ENCODE peak calls at places on chromosomes 16 and 17, in four cellular contexts. Q is hypothalamus, T is skeletal muscle cell, O is Daoy. W is an unnamed sample.

GRCh38 chr17:7132511-7133094 is 18.0 kb upstream of the ASGR2 start:
- DNase-seq in Q (no peak), T (no peak), O (no peak), W (no peak)

GRCh38 chr17:61450641-61451537 is 1.3 kb upstream of the TBX4 start:
- DNase-seq in Q (no peak), T (no peak), O (no peak), W (no peak)

GRCh38 chr16:11430601-11431317 is 85.5 kb downstream of the RMI2 start:
- DNase-seq in Q (no peak), T (no peak), O (no peak), W (no peak)

GRCh38 chr16:15811778-15812750 is 44.8 kb downstream of the MYH11 start:
- DNase-seq in Q (no peak), T (peak), O (peak), W (peak)

GRCh38 chr16:77442078-77442477 is 7.2 kb upstream of the ADAMTS18 start:
- DNase-seq in Q (no peak), T (no peak), O (no peak), W (no peak)

GRCh38 chr17:39669897-39670735 is 1.9 kb downstream of the PNMT start:
- DNase-seq in Q (no peak), T (no peak), O (no peak), W (no peak)

GRCh38 chr17:3049705-3050295 is 13.6 kb downstream of the OR1D5 start:
- DNase-seq in Q (no peak), T (no peak), O (peak), W (no peak)

GRCh38 chr17:55625516-55625915 is 97.1 kb downstream of the TMEM100 start:
- DNase-seq in Q (no peak), T (no peak), O (no peak), W (no peak)

GRCh38 chr17:32258383-32259121 is 7.1 kb upstream of the RHBDL3 start:
- DNase-seq in Q (no peak), T (no peak), O (no peak), W (no peak)

GRCh38 chr16:31023627-31024226 is 9.6 kb upstream of the STX4 start:
- DNase-seq in Q (no peak), T (no peak), O (no peak), W (no peak)

GRCh38 chr17:70053241-70054234 is 21.5 kb upstream of the KCNJ16 start:
- DNase-seq in Q (no peak), T (no peak), O (no peak), W (no peak)

GRCh38 chr16:25114121-25114520 is 2.6 kb downstream of the LCMT1 start:
- DNase-seq in Q (no peak), T (no peak), O (no peak), W (no peak)

GRCh38 chr17:65345261-65346060 is 208.3 kb downstream of the RGS9 start:
- DNase-seq in Q (no peak), T (no peak), O (peak), W (no peak)

GRCh38 chr17:4545217-4545951 is 9.8 kb downstream of the MYBBP1A start:
- DNase-seq in Q (no peak), T (no peak), O (no peak), W (peak)

GRCh38 chr17:32299579-32300158 is 34.0 kb downstream of the RHBDL3 start:
- DNase-seq in Q (no peak), T (no peak), O (no peak), W (no peak)

GRCh38 chr16:27223701-27224100 is 20.4 kb downstream of the KDM8 start:
- DNase-seq in Q (no peak), T (no peak), O (no peak), W (no peak)

GRCh38 chr17:6457688-6458190 is 13.5 kb downstream of the PIMREG start:
- DNase-seq in Q (no peak), T (no peak), O (no peak), W (no peak)